ENCODE peak calls at places on chromosomes 1 and 21, in five cellular contexts. L is BE2C, O is kidney epithelial cell, A is NB4, G is lower leg skin. Y is an unnamed sample.

GRCh38 chr1:239436286-239436685 is 49.9 kb downstream of the CHRM3 start:
- DNase-seq in L (peak), O (no peak), A (no peak), G (no peak), Y (no peak)

GRCh38 chr21:39788383-39788782 is 43.4 kb downstream of the IGSF5 start:
- DNase-seq in L (peak), O (peak), A (peak), G (peak), Y (peak)

GRCh38 chr1:177780096-177780700 is 189.7 kb downstream of the SEC16B start:
- DNase-seq in L (no peak), O (no peak), A (peak), G (no peak), Y (no peak)

GRCh38 chr1:219331424-219331823 is 157.7 kb downstream of the LYPLAL1 start:
- DNase-seq in L (no peak), O (no peak), A (no peak), G (no peak), Y (no peak)

GRCh38 chr1:224497714-224498573 is 63.3 kb upstream of the WDR26 start:
- DNase-seq in L (no peak), O (peak), A (peak), G (no peak), Y (peak)

GRCh38 chr1:191695865-191696264 is 462.4 kb upstream of the RGS18 start:
- DNase-seq in L (no peak), O (no peak), A (no peak), G (no peak), Y (no peak)

GRCh38 chr1:70509996-70510876 is 99.2 kb downstream of the CTH start:
- DNase-seq in L (no peak), O (peak), A (peak), G (no peak), Y (peak)

GRCh38 chr1:12771186-12771585 is 2.4 kb upstream of the PRAMEF12 start:
- DNase-seq in L (no peak), O (no peak), A (no peak), G (no peak), Y (no peak)

GRCh38 chr1:241615043-241615974 is 24.9 kb downstream of the CHML start:
- DNase-seq in L (no peak), O (no peak), A (no peak), G (no peak), Y (no peak)

GRCh38 chr1:156097499-156098178 is 15.4 kb upstream of the MEX3A start:
- DNase-seq in L (no peak), O (no peak), A (no peak), G (no peak), Y (no peak)

GRCh38 chr1:89834078-89834704 is 13.4 kb downstream of the LRRC8D start:
- DNase-seq in L (no peak), O (no peak), A (no peak), G (no peak), Y (no peak)

GRCh38 chr1:87221008-87221407 is 107.7 kb upstream of the LMO4 start:
- DNase-seq in L (no peak), O (peak), A (no peak), G (no peak), Y (no peak)

GRCh38 chr1:204438628-204439027 is 27.0 kb upstream of the PPP1R15B start:
- DNase-seq in L (no peak), O (peak), A (peak), G (peak), Y (peak)

GRCh38 chr1:204466416-204467405 is 27.9 kb downstream of the PIK3C2B start:
- DNase-seq in L (no peak), O (no peak), A (peak), G (no peak), Y (no peak)

GRCh38 chr1:55067022-55067781 is 27.9 kb downstream of the PCSK9 start:
- DNase-seq in L (no peak), O (no peak), A (no peak), G (no peak), Y (no peak)

GRCh38 chr1:211829343-211830054 is 1.1 kb downstream of the LPGAT1 start:
- DNase-seq in L (peak), O (no peak), A (peak), G (no peak), Y (no peak)

GRCh38 chr1:33986389-33987095 is 122.7 kb downstream of the HMGB4 start:
- DNase-seq in L (no peak), O (no peak), A (no peak), G (peak), Y (peak)

GRCh38 chr1:33985656-33986055 is 121.8 kb downstream of the HMGB4 start:
- DNase-seq in L (no peak), O (no peak), A (no peak), G (no peak), Y (no peak)

GRCh38 chr1:33985166-33985565 is 121.3 kb downstream of the HMGB4 start:
- DNase-seq in L (no peak), O (no peak), A (no peak), G (no peak), Y (no peak)

GRCh38 chr1:33993301-33993700 is 129.4 kb downstream of the HMGB4 start:
- DNase-seq in L (no peak), O (no peak), A (no peak), G (no peak), Y (no peak)

GRCh38 chr1:33988161-33988560 is 124.3 kb downstream of the HMGB4 start:
- DNase-seq in L (no peak), O (no peak), A (no peak), G (no peak), Y (no peak)
- H3K4me3 ChIP-seq in L (no peak), O (no peak), A (no peak), G (no peak), Y (no peak)

DNA sequence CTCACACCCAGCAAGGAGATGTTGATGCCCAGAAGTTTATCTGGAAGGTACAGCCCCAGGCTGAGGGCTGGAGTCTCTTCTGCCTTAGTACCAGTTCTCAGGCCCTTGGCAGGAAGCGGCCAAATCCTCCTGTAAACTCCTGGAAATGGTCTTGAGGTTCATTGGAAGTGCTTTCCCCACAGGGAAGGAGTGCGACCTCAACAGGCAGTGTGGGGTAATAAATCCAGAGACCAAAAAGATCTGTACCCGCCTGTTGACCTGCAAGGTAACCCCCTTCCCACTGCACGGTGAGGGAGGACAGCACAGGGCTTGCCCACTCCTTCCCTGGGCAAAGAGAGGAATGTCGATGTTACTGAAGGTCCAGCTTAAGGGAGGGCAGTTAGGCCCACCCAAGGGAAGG is 4.5 kb downstream of the ATXN7L2 start:
- DNase-seq in L (no peak), O (no peak), A (no peak), G (no peak), Y (no peak)
- TF ChIP-seq CTCF in L (peak), O (no peak), A (no peak), G (no peak), Y (peak)

GRCh38 chr1:227449051-227449450 is 114.3 kb upstream of the ZNF678 start:
- DNase-seq in L (peak), O (no peak), A (peak), G (no peak), Y (no peak)

GRCh38 chr1:227445092-227445674 is 118.2 kb upstream of the ZNF678 start:
- DNase-seq in L (no peak), O (no peak), A (no peak), G (no peak), Y (no peak)

GRCh38 chr1:227449727-227450420 is 113.5 kb upstream of the ZNF678 start:
- DNase-seq in L (no peak), O (no peak), A (peak), G (no peak), Y (no peak)

GRCh38 chr1:227445746-227446145 is 117.6 kb upstream of the ZNF678 start:
- DNase-seq in L (no peak), O (no peak), A (no peak), G (no peak), Y (no peak)

GRCh38 chr1:227447531-227447990 is 115.8 kb upstream of the ZNF678 start:
- DNase-seq in L (peak), O (no peak), A (no peak), G (no peak), Y (no peak)
- H3K4me3 ChIP-seq in L (peak), O (no peak), A (no peak), G (no peak), Y (no peak)

GRCh38 chr1:62953643-62954042 is 169.7 kb downstream of the ATG4C start:
- DNase-seq in L (no peak), O (no peak), A (no peak), G (no peak), Y (no peak)

GRCh38 chr1:62951441-62951840 is 167.5 kb downstream of the ATG4C start:
- DNase-seq in L (no peak), O (no peak), A (no peak), G (no peak), Y (no peak)

GRCh38 chr1:62952596-62952995 is 168.7 kb downstream of the ATG4C start:
- DNase-seq in L (no peak), O (no peak), A (no peak), G (no peak), Y (no peak)

DNA sequence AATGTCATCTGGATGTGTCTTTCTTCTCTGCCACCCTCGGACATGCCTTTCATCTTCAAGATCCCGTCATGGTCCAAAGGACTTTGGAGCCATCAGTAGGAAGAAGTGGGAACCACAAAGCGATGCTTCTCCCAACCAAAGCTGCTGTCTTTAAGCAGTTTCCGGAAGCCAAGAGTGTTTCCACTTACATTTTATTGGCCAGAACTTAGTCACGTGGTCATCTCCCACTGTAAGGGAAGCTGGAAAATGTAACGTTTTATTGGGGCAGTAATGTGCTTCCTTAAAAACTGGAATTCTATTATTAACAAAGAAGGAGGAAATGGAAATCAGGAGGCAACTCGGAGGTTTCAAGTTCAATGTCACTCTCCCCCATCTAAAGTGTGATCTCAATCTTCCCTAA is 170.8 kb downstream of the ATG4C start:
- DNase-seq in L (no peak), O (no peak), A (no peak), G (no peak), Y (no peak)
- TF ChIP-seq CTCF in L (no peak), O (no peak), A (no peak), G (no peak), Y (no peak)

GRCh38 chr1:110214454-110215404 is 4.6 kb downstream of the KCNC4 start:
- DNase-seq in L (peak), O (no peak), A (no peak), G (no peak), Y (no peak)

GRCh38 chr1:110211503-110212164 is 1.5 kb downstream of the KCNC4 start:
- DNase-seq in L (no peak), O (no peak), A (no peak), G (no peak), Y (no peak)

GRCh38 chr1:110210604-110211502 is 739 bp downstream of the KCNC4 start:
- DNase-seq in L (peak), O (no peak), A (peak), G (peak), Y (no peak)

GRCh38 chr1:110213143-110213540 is 3.0 kb downstream of the KCNC4 start:
- DNase-seq in L (no peak), O (no peak), A (no peak), G (no peak), Y (no peak)

GRCh38 chr1:110212165-110213142 is 2.3 kb downstream of the KCNC4 start:
- DNase-seq in L (no peak), O (no peak), A (no peak), G (no peak), Y (no peak)
- H3K4me3 ChIP-seq in L (no peak), O (peak), A (no peak), G (no peak), Y (no peak)

GRCh38 chr1:98211271-98211840 is 290.5 kb upstream of the DPYD start:
- DNase-seq in L (no peak), O (peak), A (no peak), G (no peak), Y (no peak)
- TF ChIP-seq CTCF in L (no peak), O (no peak), A (no peak), G (no peak), Y (no peak)